ENCODE peak calls at places on chromosomes 7 and 10, in four cellular contexts. W is epithelial cell of esophagus, G is AG10803, P is A549. N is an unnamed sample.

GRCh38 chr7:96321041-96321669 is 743 bp downstream of the SLC25A13 start:
- DNase-seq in W (peak; percentile 71), G (peak; percentile 65), P (peak; percentile 86), N (peak; percentile 94)

GRCh38 chr10:132784582-132785432 is 1.1 kb downstream of the NKX6-2 start:
- DNase-seq in W (peak; percentile 25), G (no peak), P (no peak), N (peak; percentile 94)

GRCh38 chr7:1646957-1647891 is 22.9 kb upstream of the ELFN1 start:
- DNase-seq in W (no peak), G (peak; percentile 81), P (no peak), N (peak; percentile 95)

GRCh38 chr7:93747019-93747418 is 143.5 kb downstream of the TFPI2 start:
- DNase-seq in W (no peak), G (peak; percentile 26), P (no peak), N (no peak)

GRCh38 chr10:86775056-86775858 is 18.8 kb downstream of the BMPR1A start:
- DNase-seq in W (peak; percentile 42), G (peak; percentile 24), P (peak; percentile 29), N (peak; percentile 52)

GRCh38 chr7:121605297-121605640 is 209.2 kb upstream of the FAM3C start:
- DNase-seq in W (peak; percentile 57), G (no peak), P (no peak), N (no peak)

GRCh38 chr7:51013218-51013786 is 230.6 kb upstream of the GRB10 start:
- DNase-seq in W (no peak), G (no peak), P (no peak), N (peak; percentile 60)

GRCh38 chr10:23150081-23150480 is 42.0 kb upstream of the PTF1A start:
- DNase-seq in W (no peak), G (no peak), P (no peak), N (no peak)

GRCh38 chr10:50417906-50418697 is 166.8 kb upstream of the ASAH2 start:
- DNase-seq in W (peak; percentile 94), G (peak; percentile 91), P (peak; percentile 92), N (peak; percentile 93)

GRCh38 chr10:32929634-32930033 is 28.4 kb downstream of the ITGB1 start:
- DNase-seq in W (no peak), G (no peak), P (no peak), N (no peak)

GRCh38 chr7:26451997-26452396 is 160.3 kb downstream of the SNX10 start:
- DNase-seq in W (no peak), G (no peak), P (no peak), N (no peak)

GRCh38 chr10:45580781-45581496 is 91.6 kb downstream of the ZFAND4 start:
- DNase-seq in W (no peak), G (no peak), P (no peak), N (no peak)

GRCh38 chr7:83065714-83066113 is 97.0 kb downstream of the PCLO start:
- DNase-seq in W (peak; percentile 30), G (no peak), P (no peak), N (no peak)

GRCh38 chr7:152076940-152077933 is 51.8 kb downstream of the GALNT11 start:
- DNase-seq in W (peak; percentile 41), G (peak; percentile 9), P (no peak), N (no peak)

GRCh38 chr7:47551550-47552121 is 30.3 kb downstream of the TNS3 start:
- DNase-seq in W (no peak), G (no peak), P (no peak), N (no peak)

GRCh38 chr7:98733036-98733435 is 116.0 kb downstream of the NPTX2 start:
- DNase-seq in W (peak; percentile 32), G (peak; percentile 18), P (peak; percentile 81), N (no peak)

GRCh38 chr7:21844742-21845141 is 101.0 kb downstream of the CDCA7L start:
- DNase-seq in W (peak; percentile 16), G (no peak), P (no peak), N (no peak)

GRCh38 chr10:127738512-127739424 is 1.8 kb downstream of the FOXI2 start:
- DNase-seq in W (peak; percentile 46), G (no peak), P (no peak), N (peak; percentile 73)

GRCh38 chr10:122990278-122990677 is 10.1 kb downstream of the PSTK start:
- DNase-seq in W (peak; percentile 36), G (no peak), P (no peak), N (no peak)

GRCh38 chr7:107505997-107506682 is 36.3 kb downstream of the GPR22 start:
- DNase-seq in W (peak; percentile 93), G (no peak), P (no peak), N (no peak)

GRCh38 chr10:32265756-32266155 is 81.2 kb downstream of the EPC1 start:
- DNase-seq in W (no peak), G (no peak), P (no peak), N (no peak)

GRCh38 chr10:97851341-97852001 is 1.8 kb downstream of the GOLGA7B start:
- DNase-seq in W (peak; percentile 63), G (no peak), P (no peak), N (peak; percentile 85)

GRCh38 chr10:104351067-104351681 is 2.5 kb upstream of the CFAP58 start:
- DNase-seq in W (peak; percentile 86), G (peak; percentile 89), P (no peak), N (peak; percentile 73)

GRCh38 chr7:141045126-141045841 is 28.6 kb upstream of the TMEM178B start:
- DNase-seq in W (no peak), G (peak; percentile 17), P (peak; percentile 46), N (peak; percentile 44)

GRCh38 chr10:104622175-104622574 is 18.9 kb upstream of the SORCS3 start:
- DNase-seq in W (no peak), G (no peak), P (no peak), N (no peak)

GRCh38 chr7:151717415-151717814 is 159.5 kb downstream of the PRKAG2 start:
- DNase-seq in W (no peak), G (no peak), P (no peak), N (peak; percentile 81)

GRCh38 chr7:31108097-31108657 is 56.1 kb downstream of the ADCYAP1R1 start:
- DNase-seq in W (no peak), G (no peak), P (no peak), N (no peak)

GRCh38 chr7:81234896-81235295 is 316.0 kb upstream of the SEMA3C start:
- DNase-seq in W (peak; percentile 35), G (peak; percentile 12), P (no peak), N (no peak)

GRCh38 chr7:116325517-116325916 is 115.2 kb downstream of the TES start:
- DNase-seq in W (no peak), G (no peak), P (no peak), N (no peak)

GRCh38 chr7:116328161-116328560 is 117.8 kb downstream of the TES start:
- DNase-seq in W (no peak), G (peak; percentile 56), P (no peak), N (no peak)

GRCh38 chr7:116327751-116328150 is 117.4 kb downstream of the TES start:
- DNase-seq in W (no peak), G (peak; percentile 83), P (peak; percentile 20), N (peak; percentile 3)

GRCh38 chr7:116324582-116324981 is 114.2 kb downstream of the TES start:
- DNase-seq in W (no peak), G (no peak), P (no peak), N (no peak)

GRCh38 chr7:116327135-116327534 is 116.8 kb downstream of the TES start:
- DNase-seq in W (no peak), G (no peak), P (no peak), N (no peak)
- H3K4me3 ChIP-seq in W (no peak overlapping the region), G (no peak overlapping the region), P (no peak overlapping the region), N (no peak overlapping the region)

GRCh38 chr7:150404785-150405583 is 25.9 kb downstream of the ZNF775 start:
- DNase-seq in W (peak; percentile 82), G (peak; percentile 91), P (peak; percentile 88), N (peak; percentile 100)
- TF ChIP-seq CTCF in W (peak; percentile 21), G (no peak), P (peak; percentile 35), N (no peak)

DNA sequence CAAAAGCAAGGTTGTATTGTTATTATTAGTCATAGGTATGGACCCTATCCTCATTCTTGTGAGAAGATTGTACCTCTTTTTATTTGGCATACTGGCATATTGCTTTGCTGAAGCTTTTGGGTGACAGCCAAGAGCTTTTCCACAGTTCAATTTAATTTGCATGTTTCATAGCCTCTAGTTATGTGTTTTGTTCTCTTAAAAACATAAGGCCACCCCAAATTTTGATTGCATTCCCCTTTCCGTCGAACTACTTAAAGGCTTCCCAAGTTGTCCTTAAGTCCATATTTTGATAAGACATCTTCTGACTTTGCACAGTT is 1.6 kb downstream of the MCU start:
- DNase-seq in W (no peak), G (peak; percentile 11), P (no peak), N (no peak)
- H3K4me3 ChIP-seq in W (peak overlapping the region; percentile 88), G (peak overlapping the region; percentile 86), P (peak overlapping the region; percentile 80), N (peak overlapping the region; percentile 87)

GRCh38 chr10:80480852-80481251 is 26.7 kb downstream of the TSPAN14 start:
- DNase-seq in W (no peak), G (no peak), P (no peak), N (peak; percentile 3)
- TF ChIP-seq CTCF in W (no peak), G (no peak), P (no peak), N (no peak)

GRCh38 chr7:24835643-24836042 is 78.4 kb upstream of the GSDME start:
- DNase-seq in W (no peak), G (no peak), P (no peak), N (no peak)
- H3K4me3 ChIP-seq in W (no peak overlapping the region), G (no peak overlapping the region), P (no peak overlapping the region), N (no peak overlapping the region)

DNA sequence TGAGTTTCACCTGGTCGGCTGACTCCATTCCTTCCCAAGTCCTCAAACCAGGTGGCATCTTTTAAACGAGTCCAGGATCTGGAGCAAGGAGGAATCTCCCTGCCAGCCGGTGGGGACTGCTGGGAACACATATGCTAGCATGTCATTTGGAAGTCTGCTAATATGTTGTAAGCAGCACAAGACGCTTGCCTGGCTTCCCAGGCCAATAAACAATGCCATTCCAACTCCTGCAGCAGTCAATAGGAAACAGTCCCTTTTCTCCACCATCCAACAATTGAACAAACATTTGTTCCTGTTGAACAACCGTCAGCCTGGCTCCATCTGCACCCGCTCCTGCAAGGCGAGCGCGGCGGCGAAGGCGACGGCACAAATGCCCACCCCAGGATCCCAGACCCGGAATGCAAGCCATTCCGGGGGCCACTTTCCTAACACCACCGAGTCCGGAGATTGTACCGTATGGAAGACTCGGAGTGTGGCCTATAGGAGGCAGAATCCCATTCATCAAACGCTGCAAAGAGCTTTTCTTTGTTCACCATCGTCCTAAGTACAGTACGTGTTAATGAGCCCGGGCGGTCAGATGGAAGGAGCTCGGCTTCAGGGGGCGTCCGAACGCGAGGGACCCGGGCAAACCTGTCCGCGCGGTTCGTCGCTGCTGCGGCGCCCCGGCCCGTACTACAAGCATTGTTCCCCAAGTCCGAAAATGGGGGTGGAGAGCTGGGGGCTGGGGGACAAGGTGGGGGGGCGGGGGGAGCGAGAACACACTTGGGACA is 1.6 kb downstream of the FAM53B start:
- DNase-seq in W (no peak), G (peak; percentile 33), P (peak; percentile 47), N (no peak)
- TF ChIP-seq CTCF in W (peak; percentile 49), G (peak; percentile 45), P (peak; percentile 35), N (peak; percentile 30)

GRCh38 chr10:36494386-36494785 is 631.0 kb upstream of the ANKRD30A start:
- DNase-seq in W (peak; percentile 94), G (peak; percentile 90), P (peak; percentile 51), N (peak; percentile 72)
- H3K4me3 ChIP-seq in W (no peak overlapping the region), G (no peak overlapping the region), P (no peak overlapping the region), N (no peak overlapping the region)